ENCODE peak calls at places on chromosomes 13 and 19, in four cellular contexts. S is NCI-H1092, U is OCI-LY7, Z is SK-N-DZ. B is an unnamed sample.

GRCh38 chr13:43389573-43389972 is 366.2 kb downstream of the DNAJC15 start:
- DNase-seq in S (no peak), U (no peak), Z (no peak), B (no peak)

GRCh38 chr19:58399903-58400637 is 4.6 kb downstream of the RNF225 start:
- DNase-seq in S (peak; percentile 17), U (no peak), Z (no peak), B (no peak)

GRCh38 chr19:55494172-55494761 is 6.0 kb downstream of the SSC5D start:
- DNase-seq in S (no peak), U (no peak), Z (no peak), B (no peak)

GRCh38 chr13:30816733-30817132 is 81.4 kb downstream of the ALOX5AP start:
- DNase-seq in S (no peak), U (no peak), Z (no peak), B (peak; percentile 19)

GRCh38 chr19:14632286-14632685 is 42.4 kb downstream of the ADGRE3 start:
- DNase-seq in S (no peak), U (peak; percentile 84), Z (peak; percentile 23), B (peak; percentile 41)

GRCh38 chr13:114063545-114064515 is 68.6 kb downstream of the RASA3 start:
- DNase-seq in S (no peak), U (no peak), Z (no peak), B (no peak)

GRCh38 chr13:52012512-52012836 is 276 bp downstream of the ALG11 start:
- DNase-seq in S (no peak), U (peak; percentile 12), Z (no peak), B (no peak)

GRCh38 chr19:50434525-50434924 is 1.8 kb downstream of the MYBPC2 start:
- DNase-seq in S (no peak), U (peak; percentile 94), Z (peak; percentile 34), B (no peak)

GRCh38 chr13:113849546-113849945 is 14.3 kb downstream of the GAS6 start:
- DNase-seq in S (no peak), U (no peak), Z (no peak), B (no peak)

GRCh38 chr13:91618315-91618714 is 219.9 kb downstream of the GPC5 start:
- DNase-seq in S (no peak), U (no peak), Z (no peak), B (no peak)

GRCh38 chr13:37173214-37173613 is 67.8 kb upstream of the CSNK1A1L start:
- DNase-seq in S (no peak), U (no peak), Z (no peak), B (no peak)

GRCh38 chr19:40576181-40576584 is 490 bp upstream of the SHKBP1 start:
- DNase-seq in S (no peak), U (no peak), Z (peak; percentile 36), B (no peak)

B was measured in activated CD8-positive, alpha-beta memory T cell treated with anti-CD3 and anti-CD28 coated beads for 24 hours.